ENCODE peak calls at places on chromosomes 13 and 19, in four cellular contexts. V is CD8-positive, alpha-beta T cell; W is left ventricle myocardium inferior; L is B cell. Z is an unnamed sample.

GRCh38 chr13:21717817-21718216 is 46.9 kb downstream of the FGF9 start:
- DNase-seq in W (no peak), L (no peak), V (no peak), Z (no peak)

GRCh38 chr13:113882266-113882627 is 18.4 kb upstream of the GAS6 start:
- DNase-seq in W (peak), L (no peak), V (no peak), Z (peak)

GRCh38 chr19:16328824-16329482 is 4.3 kb downstream of the KLF2 start:
- DNase-seq in W (no peak), L (peak), V (peak), Z (no peak)

GRCh38 chr19:33916792-33917191 is 120.1 kb downstream of the KCTD15 start:
- DNase-seq in V (no peak), L (no peak), W (no peak), Z (no peak)

GRCh38 chr19:12664406-12665280 is 1.9 kb downstream of the MAN2B1 start:
- DNase-seq in W (no peak), L (no peak), V (no peak), Z (no peak)

GRCh38 chr19:6067975-6068374 is 42.3 kb downstream of the RFX2 start:
- DNase-seq in L (no peak), V (no peak), W (no peak), Z (peak)

GRCh38 chr19:6556480-6556879 is 25.7 kb downstream of the TNFSF9 start:
- DNase-seq in V (no peak), L (no peak), W (no peak), Z (no peak)

GRCh38 chr19:6482343-6482686 is 728 bp upstream of the DENND1C start:
- DNase-seq in W (no peak), L (no peak), V (no peak), Z (no peak)

GRCh38 chr13:29619995-29620394 is 24.5 kb upstream of the SLC7A1 start:
- DNase-seq in L (no peak), W (no peak), V (no peak), Z (no peak)

GRCh38 chr19:11141937-11142527 is 13.6 kb downstream of the SPC24 start:
- DNase-seq in V (no peak), W (no peak), L (no peak), Z (no peak)

GRCh38 chr13:51870616-51871015 is 8.8 kb downstream of the CCDC70 start:
- DNase-seq in V (no peak), L (no peak), W (no peak), Z (no peak)

DNA sequence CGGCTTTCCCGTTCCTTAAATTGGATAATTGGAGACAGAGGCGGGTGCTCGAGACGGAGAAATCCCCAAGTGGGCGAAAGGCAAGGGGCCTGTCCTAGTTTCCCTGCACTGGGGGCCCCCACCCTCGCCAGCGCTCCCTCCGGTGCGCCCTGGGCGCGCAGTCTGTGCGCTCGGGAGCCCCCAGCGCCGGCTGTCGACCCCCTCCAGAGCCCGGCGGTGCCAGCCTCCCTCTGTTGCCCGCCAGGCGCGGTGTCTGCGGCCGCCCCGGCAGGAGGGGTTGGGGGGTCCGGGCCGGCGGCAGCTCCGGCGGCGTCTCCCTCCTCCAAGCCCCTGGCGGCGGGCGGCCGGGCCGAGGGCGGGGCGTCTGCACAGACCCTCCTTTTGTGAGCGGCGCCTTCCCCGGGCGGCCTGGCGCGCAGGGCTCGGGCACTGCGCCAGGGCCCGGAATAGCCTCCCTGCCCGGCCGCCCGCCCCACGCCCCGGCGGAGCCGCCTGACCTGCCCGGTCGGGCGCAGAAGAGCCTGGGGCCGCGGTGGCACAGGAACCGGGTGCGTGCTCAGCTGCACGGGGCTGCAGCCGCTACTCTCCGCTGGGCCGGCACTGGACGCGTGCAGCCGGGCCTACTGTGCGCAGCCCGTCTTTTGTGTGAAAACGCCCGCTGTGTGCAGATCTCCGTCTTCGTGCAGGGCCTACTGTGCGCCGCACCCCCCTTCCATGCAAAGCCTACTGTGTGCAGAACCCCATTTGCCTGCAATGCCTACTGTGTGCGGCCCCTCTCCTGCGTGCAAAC is 13.2 kb downstream of the GADD45B start:
- DNase-seq in V (no peak), W (peak), L (peak), Z (peak)
- TF ChIP-seq CTCF in V (no peak), W (no peak), L (no peak), Z (no peak)

GRCh38 chr19:18781885-18782527 is 9.1 kb downstream of the COMP start:
- DNase-seq in W (no peak), L (no peak), V (no peak), Z (no peak)

GRCh38 chr19:18780081-18780480 is 11.0 kb downstream of the COMP start:
- DNase-seq in V (no peak), W (no peak), L (no peak), Z (no peak)

GRCh38 chr19:18781047-18781600 is 10.0 kb downstream of the COMP start:
- DNase-seq in L (no peak), W (no peak), V (no peak), Z (no peak)

GRCh38 chr19:18778826-18779354 is 12.2 kb downstream of the COMP start:
- DNase-seq in V (no peak), W (no peak), L (no peak), Z (no peak)

GRCh38 chr19:18780631-18781030 is 10.5 kb downstream of the COMP start:
- DNase-seq in L (no peak), W (no peak), V (no peak), Z (no peak)
- TF ChIP-seq CTCF in L (no peak), W (no peak), V (no peak), Z (no peak)

DNA sequence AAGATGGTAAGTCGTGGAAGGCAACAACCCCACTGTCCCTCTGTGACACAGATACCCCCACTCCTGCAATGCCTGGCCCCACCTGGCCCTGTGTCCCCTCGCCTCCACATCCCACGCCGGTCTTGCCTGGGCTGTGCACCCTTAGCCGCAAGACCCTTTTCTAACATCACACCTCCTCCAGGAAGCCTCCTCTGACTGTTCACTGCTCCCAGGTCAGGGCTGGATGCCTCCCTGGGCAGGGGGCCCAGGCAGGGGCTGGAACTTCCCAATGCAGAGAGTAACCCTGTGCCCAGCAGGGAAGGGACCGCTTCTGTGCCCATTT is 1.3 kb downstream of the FBN3 start:
- DNase-seq in V (no peak), W (no peak), L (no peak), Z (no peak)
- TF ChIP-seq CTCF in V (no peak), W (no peak), L (no peak), Z (no peak)

GRCh38 chr19:31140717-31141116 is 208.5 kb downstream of the TSHZ3 start:
- DNase-seq in V (no peak), W (no peak), L (no peak), Z (no peak)
- TF ChIP-seq CTCF in V (no peak), W (no peak), L (no peak), Z (no peak)

DNA sequence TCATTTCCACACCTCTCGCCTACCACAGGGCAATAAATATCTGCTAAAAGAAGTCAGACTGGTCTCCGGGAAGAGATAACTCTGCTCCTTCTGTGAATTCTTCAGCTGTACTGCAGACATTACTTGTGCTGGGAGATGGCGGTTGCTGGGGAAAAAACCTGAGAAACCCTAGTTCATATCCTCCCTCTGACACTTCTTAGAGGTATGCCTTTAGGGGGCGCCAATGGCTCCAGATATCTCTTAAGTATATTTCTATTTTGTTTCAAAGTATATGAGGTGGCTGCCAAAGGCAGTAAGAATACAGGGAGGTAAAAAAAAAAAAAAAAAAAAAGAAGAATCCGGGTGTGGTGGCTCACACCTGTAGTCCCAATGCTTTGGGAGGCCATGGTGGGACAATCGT is 175.2 kb downstream of the PAN3 start:
- DNase-seq in L (no peak), V (no peak), W (no peak), Z (no peak)
- TF ChIP-seq CTCF in L (no peak), V (no peak), W (peak), Z (no peak)

DNA sequence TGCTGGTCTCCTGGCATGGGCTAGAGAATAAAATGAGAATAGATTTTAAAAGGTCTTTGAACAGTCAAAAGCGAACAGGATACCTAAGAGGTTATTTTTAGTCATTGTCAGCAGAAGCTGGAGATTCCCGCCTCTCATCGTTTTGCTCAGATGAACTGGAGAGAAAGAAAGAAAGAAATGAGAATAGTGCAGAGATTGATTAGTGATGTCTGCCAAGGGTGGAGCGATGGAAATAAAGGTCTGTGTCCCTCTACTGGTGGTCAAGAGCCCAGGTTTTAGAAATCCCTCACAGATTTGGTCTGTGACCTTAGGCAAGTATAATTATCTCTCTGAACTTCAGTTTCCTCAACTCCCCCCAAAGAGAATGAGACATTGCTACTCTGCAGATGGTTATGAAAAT is 5.4 kb downstream of the NCAN start:
- DNase-seq in V (no peak), L (no peak), W (no peak), Z (no peak)
- TF ChIP-seq CTCF in V (no peak), L (peak), W (no peak), Z (no peak)

GRCh38 chr19:47353307-47353712 is 4.2 kb downstream of the DHX34 start:
- DNase-seq in V (no peak), W (peak), L (no peak), Z (no peak)

GRCh38 chr19:47356900-47357299 is 7.8 kb downstream of the DHX34 start:
- DNase-seq in W (no peak), V (no peak), L (no peak), Z (no peak)

GRCh38 chr19:47363758-47364529 is 14.8 kb downstream of the DHX34 start:
- DNase-seq in V (no peak), W (no peak), L (no peak), Z (peak)

GRCh38 chr19:47362321-47362720 is 13.2 kb downstream of the DHX34 start:
- DNase-seq in W (no peak), L (no peak), V (no peak), Z (no peak)

DNA sequence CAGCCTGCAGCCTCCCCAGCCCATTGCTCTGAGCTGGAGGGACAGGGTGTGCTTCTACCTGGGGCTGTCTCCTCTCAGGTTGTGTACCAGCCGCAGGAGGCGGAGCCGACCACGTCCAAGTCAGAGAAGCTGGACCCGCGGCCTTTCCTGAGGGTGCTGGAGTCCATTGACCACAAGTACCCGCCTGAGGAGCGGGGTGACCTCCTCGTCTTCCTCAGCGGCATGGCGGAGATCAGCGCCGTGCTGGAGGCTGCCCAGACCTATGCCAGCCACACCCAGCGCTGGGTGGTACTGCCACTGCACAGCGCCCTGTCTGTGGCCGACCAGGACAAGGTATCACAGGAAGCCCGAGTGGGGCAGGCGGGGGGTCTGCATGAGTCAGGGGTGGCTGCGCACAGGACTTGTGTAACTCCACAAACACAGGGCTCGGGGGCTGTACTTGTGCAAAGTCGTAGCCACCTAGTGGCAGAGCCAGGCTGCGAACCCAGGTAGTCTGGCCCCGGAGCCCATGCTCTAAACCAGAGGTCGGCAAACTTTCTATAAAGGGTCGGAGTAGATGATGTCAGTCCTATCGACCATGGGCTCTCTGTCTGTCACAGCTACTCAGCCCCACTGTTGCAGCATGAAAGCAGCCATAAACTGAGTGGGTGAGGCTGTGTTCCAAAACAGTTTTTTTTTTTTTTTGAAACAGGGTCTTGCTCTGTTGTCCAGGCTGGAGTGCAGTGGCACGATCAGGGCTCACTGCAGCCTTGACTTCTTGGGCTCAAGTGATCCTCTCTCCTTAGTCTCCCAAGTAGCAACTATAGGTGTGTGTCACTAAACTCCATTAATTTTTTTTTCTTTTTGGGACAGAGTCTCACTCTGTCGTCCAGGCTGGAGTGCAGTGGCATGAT is 8.9 kb downstream of the DHX34 start:
- DNase-seq in L (peak), W (no peak), V (no peak), Z (no peak)
- TF ChIP-seq CTCF in L (no peak), W (no peak), V (no peak), Z (no peak)

GRCh38 chr13:39607876-39608275 is 4.9 kb upstream of the LHFPL6 start:
- DNase-seq in V (no peak), L (no peak), W (no peak), Z (no peak)
- TF ChIP-seq CTCF in V (no peak), L (no peak), W (no peak), Z (no peak)

GRCh38 chr19:17390665-17391370 is 3.2 kb downstream of the CCDC194 start:
- DNase-seq in W (peak), L (peak), V (peak), Z (peak)

GRCh38 chr19:17389288-17389687 is 4.7 kb downstream of the CCDC194 start:
- DNase-seq in W (no peak), V (no peak), L (no peak), Z (no peak)

GRCh38 chr19:17393914-17394313 is at the start of gene CCDC194:
- DNase-seq in L (peak), V (no peak), W (no peak), Z (no peak)

GRCh38 chr19:17391371-17392151 is 2.4 kb downstream of the CCDC194 start:
- DNase-seq in L (peak), V (no peak), W (no peak), Z (peak)

GRCh38 chr19:17389957-17390664 is 3.9 kb downstream of the CCDC194 start:
- DNase-seq in W (no peak), V (peak), L (no peak), Z (no peak)
- TF ChIP-seq CTCF in W (no peak), V (no peak), L (no peak), Z (no peak)

DNA sequence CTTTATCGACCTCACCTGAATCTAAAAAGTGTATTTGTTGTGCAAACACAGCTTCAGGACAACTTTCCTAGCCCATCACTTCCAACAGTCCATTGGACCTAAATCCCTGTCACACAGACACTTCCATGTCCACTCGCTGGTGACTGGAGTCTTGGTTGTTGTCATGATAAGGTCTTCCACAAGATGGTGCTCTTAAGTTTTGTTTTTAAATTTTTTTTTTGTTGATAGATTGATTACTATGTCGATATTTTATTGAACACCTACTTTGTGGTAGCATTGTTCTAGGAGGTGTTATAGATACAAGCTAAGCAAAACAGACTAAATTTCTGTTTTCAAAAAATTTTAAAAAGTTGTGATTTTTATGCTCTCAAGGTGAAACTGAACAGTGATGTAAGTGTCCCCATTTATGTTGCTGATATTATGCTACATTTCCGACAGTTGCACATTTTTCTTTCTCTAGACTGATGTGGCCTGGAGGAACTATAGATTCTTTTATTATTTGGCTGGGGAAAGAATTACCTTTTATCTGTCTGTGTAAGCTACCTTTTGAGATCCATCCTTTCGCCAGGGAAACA is 8.1 kb upstream of the ERICH6B start:
- DNase-seq in W (no peak), V (no peak), L (no peak), Z (peak)
- TF ChIP-seq CTCF in W (peak), V (peak), L (peak), Z (peak)